ENCODE peak calls at places on chromosomes 2 and 18, in nine cellular contexts. Q is neuronal stem cell, G is IMR-90, L is colonic mucosa, I is SK-N-SH, N is adipocyte, A is K562, O is GM23248, T is GM12878. Y is an unnamed sample.

GRCh38 chr18:30271716-30272115 is 770.8 kb downstream of the DSC3 start:
- DNase-seq in Q (no peak), G (no peak), L (no peak), I (no peak), N (no peak), A (no peak), O (no peak), T (no peak), Y (peak)

GRCh38 chr2:178229927-178230326 is 35.6 kb downstream of the OSBPL6 start:
- DNase-seq in Q (no peak), G (no peak), L (no peak), I (no peak), N (no peak), A (no peak), O (no peak), T (no peak), Y (peak)

GRCh38 chr2:105617631-105618350 is 126.9 kb upstream of the NCK2 start:
- DNase-seq in Q (no peak), G (no peak), L (peak), I (no peak), N (no peak), A (no peak), O (no peak), T (no peak), Y (peak)

GRCh38 chr2:72572501-72572900 is 253.3 kb downstream of the EXOC6B start:
- DNase-seq in Q (no peak), G (peak), L (no peak), I (no peak), N (peak), A (no peak), O (peak), T (no peak), Y (no peak)

GRCh38 chr18:13159579-13159978 is 59.0 kb upstream of the LDLRAD4 start:
- DNase-seq in Q (peak), G (peak), L (no peak), I (peak), N (peak), A (peak), O (peak), T (no peak), Y (peak)

GRCh38 chr2:225025917-225026571 is 16.2 kb downstream of the DOCK10 start:
- DNase-seq in Q (no peak), G (peak), L (no peak), I (no peak), N (peak), A (no peak), O (peak), T (no peak), Y (peak)

GRCh38 chr18:65919018-65919417 is 168.2 kb downstream of the CDH7 start:
- DNase-seq in Q (no peak), G (no peak), L (no peak), I (no peak), N (no peak), A (no peak), O (no peak), T (no peak), Y (no peak)

GRCh38 chr2:46352621-46353020 is 55.4 kb downstream of the EPAS1 start:
- DNase-seq in Q (no peak), G (no peak), L (no peak), I (no peak), N (no peak), A (no peak), O (no peak), T (no peak), Y (no peak)

GRCh38 chr18:51617167-51617566 is 419.7 kb upstream of the MEX3C start:
- DNase-seq in Q (no peak), G (no peak), L (no peak), I (no peak), N (no peak), A (no peak), O (peak), T (no peak), Y (peak)

GRCh38 chr2:191835539-191836350 is 11.1 kb downstream of the CAVIN2 start:
- DNase-seq in Q (no peak), G (peak), L (no peak), I (no peak), N (peak), A (peak), O (peak), T (no peak), Y (no peak)

GRCh38 chr2:86239326-86239725 is 40.1 kb downstream of the MRPL35 start:
- DNase-seq in Q (no peak), G (no peak), L (no peak), I (no peak), N (no peak), A (no peak), O (no peak), T (no peak), Y (no peak)

GRCh38 chr2:26678026-26678425 is 14.5 kb upstream of the KCNK3 start:
- DNase-seq in Q (no peak), G (no peak), L (no peak), I (no peak), N (peak), A (no peak), O (peak), T (no peak), Y (no peak)

GRCh38 chr2:36618381-36618780 is 20.4 kb upstream of the FEZ2 start:
- DNase-seq in Q (peak), G (peak), L (peak), I (peak), N (peak), A (peak), O (peak), T (peak), Y (peak)

GRCh38 chr2:239257511-239257937 is 143.3 kb downstream of the HDAC4 start:
- DNase-seq in Q (no peak), G (peak), L (no peak), I (no peak), N (peak), A (peak), O (peak), T (no peak), Y (peak)

GRCh38 chr2:219887870-219888269 is 260.4 kb downstream of the SLC4A3 start:
- DNase-seq in Q (no peak), G (no peak), L (no peak), I (no peak), N (no peak), A (no peak), O (peak), T (no peak), Y (peak)

GRCh38 chr2:239735131-239735828 is 289.9 kb downstream of the NDUFA10 start:
- DNase-seq in Q (peak), G (no peak), L (no peak), I (no peak), N (no peak), A (peak), O (no peak), T (no peak), Y (no peak)

GRCh38 chr2:206452750-206453149 is 9.4 kb downstream of the ADAM23 start:
- DNase-seq in Q (no peak), G (peak), L (no peak), I (no peak), N (no peak), A (no peak), O (peak), T (no peak), Y (peak)

GRCh38 chr2:30231726-30232026 is 342 bp downstream of the LBH start:
- DNase-seq in Q (no peak), G (no peak), L (no peak), I (no peak), N (no peak), A (no peak), O (no peak), T (no peak), Y (no peak)

GRCh38 chr2:48406096-48406495 is 123.9 kb upstream of the STON1 start:
- DNase-seq in Q (no peak), G (no peak), L (no peak), I (no peak), N (no peak), A (no peak), O (no peak), T (no peak), Y (no peak)

DNA sequence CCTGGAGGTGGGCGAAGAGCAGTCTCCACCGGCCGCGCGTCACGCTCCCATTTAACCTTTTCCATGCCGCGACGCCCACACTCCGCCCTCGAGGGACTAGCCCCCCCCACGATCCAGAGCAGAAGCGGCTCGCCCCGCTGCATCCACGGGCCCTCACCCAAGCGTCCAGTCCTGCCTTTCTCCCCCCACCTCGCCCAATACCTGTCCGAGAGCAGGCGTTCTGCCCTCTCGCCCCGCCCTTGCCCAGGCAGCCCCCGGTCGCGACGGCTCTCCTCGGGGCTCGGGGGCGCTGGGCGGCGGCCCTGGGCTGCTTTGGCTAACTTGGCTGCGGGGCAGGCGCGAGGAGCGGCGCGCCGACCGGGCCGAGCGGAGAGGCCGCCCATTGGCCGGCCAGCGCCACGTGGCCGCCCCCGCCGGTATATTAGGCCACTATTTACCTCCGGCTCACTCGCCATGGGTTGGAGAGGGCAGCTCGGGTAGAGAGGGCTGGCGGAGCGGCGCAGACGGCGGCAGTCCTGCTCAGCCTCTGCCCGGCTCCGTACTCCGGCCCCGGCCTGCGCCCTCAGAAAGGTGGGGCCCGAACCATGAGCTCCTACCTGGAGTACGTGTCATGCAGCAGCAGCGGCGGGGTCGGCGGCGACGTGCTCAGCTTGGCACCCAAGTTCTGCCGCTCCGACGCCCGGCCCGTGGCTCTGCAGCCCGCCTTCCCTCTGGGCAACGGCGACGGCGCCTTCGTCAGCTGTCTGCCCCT is at the start of gene HOXD1:
- DNase-seq in Q (no peak), G (no peak), L (peak), I (peak), N (peak), A (peak), O (peak), T (no peak), Y (no peak)
- H3K9ac ChIP-seq in Q (peak), G (no peak), L (peak), I (peak), N (peak), A (no peak), O (peak), T (no peak), Y (no peak)

GRCh38 chr2:176491172-176491904 is 222.1 kb downstream of the MTX2 start:
- DNase-seq in Q (no peak), G (peak), L (peak), I (peak), N (peak), A (peak), O (peak), T (peak), Y (peak)

GRCh38 chr2:176494949-176495353 is 225.7 kb downstream of the MTX2 start:
- DNase-seq in Q (no peak), G (no peak), L (no peak), I (no peak), N (no peak), A (no peak), O (peak), T (no peak), Y (no peak)

GRCh38 chr2:176492583-176492982 is 223.3 kb downstream of the MTX2 start:
- DNase-seq in Q (no peak), G (no peak), L (no peak), I (no peak), N (no peak), A (no peak), O (no peak), T (no peak), Y (no peak)

GRCh38 chr2:176493221-176493825 is 224.1 kb downstream of the MTX2 start:
- DNase-seq in Q (no peak), G (no peak), L (no peak), I (no peak), N (no peak), A (no peak), O (no peak), T (no peak), Y (no peak)

GRCh38 chr2:176493909-176494308 is 224.7 kb downstream of the MTX2 start:
- DNase-seq in Q (no peak), G (no peak), L (no peak), I (no peak), N (no peak), A (no peak), O (no peak), T (no peak), Y (no peak)
- H3K9ac ChIP-seq in Q (no peak), G (no peak), L (no peak), I (no peak), N (no peak), A (no peak), O (no peak), T (no peak), Y (no peak)

GRCh38 chr18:57787068-57787682 is 15.9 kb downstream of the ATP8B1 start:
- DNase-seq in Q (no peak), G (no peak), L (no peak), I (no peak), N (no peak), A (no peak), O (no peak), T (no peak), Y (no peak)
- H3K9ac ChIP-seq in Q (no peak), G (no peak), L (peak), I (no peak), N (peak), A (no peak), O (no peak), T (no peak), Y (no peak)

DNA sequence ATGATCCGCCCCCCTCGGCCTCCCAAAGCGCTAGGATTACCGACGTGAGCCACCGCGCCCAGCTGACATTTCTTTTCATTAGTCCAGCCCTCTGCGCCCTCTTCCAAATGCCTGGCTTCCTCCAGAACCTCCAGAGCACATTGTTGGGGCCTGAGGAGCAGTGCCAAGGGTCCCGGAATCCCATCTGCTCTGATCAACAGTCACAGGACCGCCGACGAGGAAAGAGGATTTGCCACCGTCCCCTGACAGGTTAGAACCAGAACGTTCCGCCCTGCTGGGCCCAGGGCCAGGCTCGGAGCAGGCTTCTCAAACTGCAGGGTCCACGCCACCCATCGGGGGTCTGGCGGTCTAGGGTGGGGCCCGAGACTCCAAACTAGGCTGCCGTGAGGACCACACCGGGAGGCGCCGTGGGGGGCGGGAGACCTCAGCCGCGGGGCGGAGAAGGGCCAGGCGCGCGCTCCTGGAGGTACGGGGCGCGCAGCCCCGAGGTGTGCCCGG is 36.9 kb upstream of the ITM2C start:
- DNase-seq in Q (no peak), G (no peak), L (no peak), I (no peak), N (no peak), A (no peak), O (no peak), T (no peak), Y (no peak)
- H3K9ac ChIP-seq in Q (no peak), G (no peak), L (no peak), I (no peak), N (no peak), A (no peak), O (peak), T (peak), Y (no peak)

GRCh38 chr18:58243401-58243800 is 199.4 kb downstream of the NEDD4L start:
- DNase-seq in Q (no peak), G (no peak), L (no peak), I (no peak), N (no peak), A (no peak), O (no peak), T (no peak), Y (no peak)
- H3K9ac ChIP-seq in Q (no peak), G (no peak), L (no peak), I (no peak), N (no peak), A (no peak), O (no peak), T (no peak), Y (no peak)

GRCh38 chr18:24825397-24825796 is 365.0 kb downstream of the HRH4 start:
- DNase-seq in Q (no peak), G (peak), L (no peak), I (no peak), N (no peak), A (no peak), O (no peak), T (no peak), Y (no peak)

GRCh38 chr18:24831091-24831490 is 370.7 kb downstream of the HRH4 start:
- DNase-seq in Q (no peak), G (no peak), L (no peak), I (no peak), N (no peak), A (no peak), O (no peak), T (no peak), Y (no peak)

GRCh38 chr18:24827500-24827899 is 367.1 kb downstream of the HRH4 start:
- DNase-seq in Q (no peak), G (peak), L (no peak), I (no peak), N (peak), A (no peak), O (peak), T (no peak), Y (no peak)

GRCh38 chr18:24831871-24832665 is 371.6 kb downstream of the HRH4 start:
- DNase-seq in Q (no peak), G (no peak), L (no peak), I (no peak), N (no peak), A (no peak), O (no peak), T (no peak), Y (no peak)

GRCh38 chr18:24826605-24827004 is 366.2 kb downstream of the HRH4 start:
- DNase-seq in Q (no peak), G (no peak), L (no peak), I (no peak), N (no peak), A (no peak), O (no peak), T (no peak), Y (no peak)
- H3K9ac ChIP-seq in Q (no peak), G (no peak), L (no peak), I (no peak), N (no peak), A (no peak), O (no peak), T (no peak), Y (no peak)

GRCh38 chr18:34942276-34942675 is 98.9 kb upstream of the MAPRE2 start:
- DNase-seq in Q (no peak), G (peak), L (no peak), I (no peak), N (no peak), A (no peak), O (peak), T (no peak), Y (no peak)
- H3K9ac ChIP-seq in Q (no peak), G (no peak), L (no peak), I (no peak), N (no peak), A (no peak), O (no peak), T (no peak), Y (no peak)

GRCh38 chr2:60453301-60453700 is 100.2 kb downstream of the BCL11A start:
- DNase-seq in Q (peak), G (no peak), L (no peak), I (peak), N (no peak), A (no peak), O (no peak), T (no peak), Y (no peak)
- H3K9ac ChIP-seq in Q (no peak), G (no peak), L (no peak), I (no peak), N (no peak), A (no peak), O (no peak), T (no peak), Y (no peak)

DNA sequence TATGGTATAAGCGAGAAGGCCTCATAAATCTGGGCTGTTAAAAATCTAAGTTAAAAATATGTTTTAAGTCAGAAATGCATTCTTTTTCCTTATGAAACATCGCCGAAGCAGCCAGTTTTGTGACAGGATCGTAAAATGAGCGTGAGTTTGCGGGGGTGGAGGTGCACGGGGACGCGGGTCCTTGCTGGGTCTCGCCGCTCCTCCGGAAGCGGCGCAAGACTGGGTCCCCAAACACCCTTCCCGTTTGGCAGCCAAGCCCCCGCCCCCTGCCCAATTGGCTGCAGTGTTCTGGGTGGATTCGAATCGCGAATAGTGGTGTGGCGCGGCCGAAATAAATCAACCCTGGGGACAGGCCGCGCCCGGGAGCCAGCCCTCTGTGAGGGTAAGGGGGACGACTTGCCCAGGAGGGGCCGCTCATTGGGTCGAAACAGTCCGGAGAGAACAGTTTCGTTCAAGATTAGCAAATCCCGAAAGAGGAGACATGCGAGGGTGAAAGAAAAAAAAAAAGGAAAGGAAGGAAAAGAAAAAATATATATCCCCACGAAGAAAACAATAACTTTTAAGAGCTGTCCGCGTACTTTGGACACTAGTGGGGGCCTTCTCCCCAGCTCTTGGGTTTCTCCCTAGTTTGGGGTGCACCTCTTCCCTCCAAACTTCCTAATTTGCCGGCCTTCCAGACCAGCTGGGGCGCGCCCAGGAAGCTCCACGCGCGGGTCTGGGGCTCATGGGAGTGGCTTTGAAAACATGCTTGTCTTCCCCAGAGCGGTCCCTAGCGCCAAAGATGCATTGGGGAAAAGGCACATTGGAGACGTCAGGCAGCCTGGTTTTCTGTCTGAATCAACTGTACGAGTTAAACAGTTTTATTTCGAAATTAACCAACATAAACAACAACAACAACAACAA is 3.1 kb upstream of the GATA6 start:
- DNase-seq in Q (no peak), G (no peak), L (peak), I (peak), N (no peak), A (no peak), O (no peak), T (no peak), Y (no peak)
- H3K9ac ChIP-seq in Q (no peak), G (no peak), L (peak), I (no peak), N (no peak), A (no peak), O (no peak), T (no peak), Y (no peak)